ENCODE peak calls at places on chromosomes 1 and 21, in nine cellular contexts. J is stimulated activated CD4-positive, alpha-beta T cell treated with anti-CD3 and anti-CD28 coated beads, Interleukin-15, amount 100 ng/mL, for 1 hour; Q is glutamatergic neuron; V is Panc1; H is stimulated activated naive CD4-positive, alpha-beta T cell; T is NCI-H226; F is stimulated activated CD8-positive, alpha-beta memory T cell treated with anti-CD3 and anti-CD28 coated beads, Interleukin-4, amount 100 ng/mL, for 48 hours; L is Calu3; W is caudate nucleus. M is an unnamed sample.

GRCh38 chr1:165490175-165490574 is 45.2 kb upstream of the RXRG start:
- DNase-seq in J (no peak), Q (no peak), V (no peak), H (no peak), T (no peak), F (no peak), L (no peak), W (no peak), M (no peak)

GRCh38 chr1:205515781-205516253 is 11.3 kb downstream of the CDK18 start:
- DNase-seq in J (no peak), Q (no peak), V (no peak), H (no peak), T (no peak), F (no peak), L (no peak), W (no peak), M (no peak)

GRCh38 chr21:33302055-33302454 is 22.7 kb upstream of the IFNAR1 start:
- DNase-seq in J (no peak), Q (no peak), V (no peak), H (no peak), T (peak; percentile 18), F (no peak), L (no peak), W (no peak), M (no peak)

GRCh38 chr1:31574749-31575372 is 1.5 kb upstream of the TINAGL1 start:
- DNase-seq in J (no peak), Q (no peak), V (no peak), H (no peak), T (no peak), F (peak; percentile 14), L (no peak), W (no peak), M (peak; percentile 93)

GRCh38 chr1:85888961-85889360 is 180.7 kb upstream of the ZNHIT6 start:
- DNase-seq in J (no peak), Q (no peak), V (no peak), H (no peak), T (no peak), F (no peak), L (no peak), W (no peak), M (no peak)

GRCh38 chr1:101587749-101588148 is 350.9 kb downstream of the S1PR1 start:
- DNase-seq in J (no peak), Q (no peak), V (no peak), H (no peak), T (peak; percentile 14), F (no peak), L (peak; percentile 54), W (no peak), M (no peak)

GRCh38 chr1:178870944-178871343 is at the start of gene ANGPTL1:
- DNase-seq in J (no peak), Q (no peak), V (no peak), H (no peak), T (no peak), F (no peak), L (no peak), W (no peak), M (no peak)

GRCh38 chr1:19204665-19205266 is 5.3 kb downstream of the UBR4 start:
- DNase-seq in J (no peak), Q (no peak), V (no peak), H (no peak), T (no peak), F (no peak), L (no peak), W (no peak), M (no peak)

GRCh38 chr1:23244362-23244761 is 27.1 kb upstream of the HTR1D start:
- DNase-seq in J (no peak), Q (no peak), V (no peak), H (no peak), T (no peak), F (no peak), L (no peak), W (no peak), M (no peak)

GRCh38 chr1:224430511-224431113 is 4.0 kb downstream of the WDR26 start:
- DNase-seq in J (no peak), Q (no peak), V (no peak), H (peak; percentile 16), T (peak; percentile 39), F (no peak), L (peak; percentile 44), W (no peak), M (peak; percentile 50)

GRCh38 chr1:234553241-234554156 is 56.5 kb downstream of the IRF2BP2 start:
- DNase-seq in J (no peak), Q (no peak), V (no peak), H (no peak), T (peak; percentile 91), F (peak; percentile 19), L (no peak), W (no peak), M (no peak)

GRCh38 chr1:9793291-9793690 is 30.5 kb downstream of the CLSTN1 start:
- DNase-seq in J (no peak), Q (no peak), V (no peak), H (no peak), T (no peak), F (no peak), L (no peak), W (no peak), M (no peak)

GRCh38 chr1:23282967-23283366 is 61.1 kb downstream of the HNRNPR start:
- DNase-seq in J (no peak), Q (no peak), V (no peak), H (no peak), T (peak; percentile 47), F (no peak), L (no peak), W (no peak), M (peak; percentile 33)

GRCh38 chr1:7044471-7044805 is 259.2 kb downstream of the CAMTA1 start:
- DNase-seq in J (no peak), Q (no peak), V (no peak), H (no peak), T (no peak), F (no peak), L (no peak), W (no peak), M (no peak)

GRCh38 chr1:201633811-201634210 is 94.9 kb downstream of the NAV1 start:
- DNase-seq in J (no peak), Q (no peak), V (no peak), H (no peak), T (no peak), F (no peak), L (no peak), W (no peak), M (no peak)

GRCh38 chr1:71490432-71490831 is 409.6 kb upstream of the ZRANB2 start:
- DNase-seq in J (no peak), Q (no peak), V (no peak), H (no peak), T (peak; percentile 77), F (no peak), L (no peak), W (no peak), M (peak; percentile 38)

GRCh38 chr1:222171005-222171404 is 376.9 kb downstream of the HHIPL2 start:
- DNase-seq in J (no peak), Q (no peak), V (peak; percentile 10), H (no peak), T (no peak), F (no peak), L (peak; percentile 16), W (no peak), M (peak; percentile 35)

GRCh38 chr1:210407207-210407886 is 78.6 kb downstream of the HHAT start:
- DNase-seq in J (peak; percentile 75), Q (peak; percentile 86), V (peak; percentile 52), H (peak; percentile 50), T (peak; percentile 3), F (peak; percentile 90), L (peak; percentile 70), W (peak; percentile 39), M (peak; percentile 60)

GRCh38 chr1:31387612-31388011 is 14.7 kb upstream of the FABP3 start:
- DNase-seq in J (no peak), Q (no peak), V (no peak), H (no peak), T (peak; percentile 43), F (no peak), L (no peak), W (no peak), M (no peak)

GRCh38 chr1:16170283-16170673 is 14.4 kb upstream of the EPHA2 start:
- DNase-seq in J (no peak), Q (no peak), V (no peak), H (no peak), T (no peak), F (no peak), L (no peak), W (no peak), M (no peak)

GRCh38 chr1:77031101-77031662 is 163.9 kb downstream of the ST6GALNAC5 start:
- DNase-seq in J (no peak), Q (no peak), V (peak; percentile 18), H (no peak), T (peak; percentile 65), F (no peak), L (no peak), W (no peak), M (peak; percentile 57)

GRCh38 chr21:38293113-38293512 is 36.3 kb downstream of the KCNJ15 start:
- DNase-seq in J (no peak), Q (no peak), V (no peak), H (no peak), T (no peak), F (no peak), L (no peak), W (no peak), M (no peak)

GRCh38 chr1:11708554-11709350 is 17.2 kb downstream of the DRAXIN start:
- DNase-seq in J (no peak), Q (no peak), V (no peak), H (no peak), T (no peak), F (no peak), L (no peak), W (no peak), M (no peak)

GRCh38 chr1:161988413-161988812 is 35.3 kb downstream of the OLFML2B start:
- DNase-seq in J (no peak), Q (no peak), V (no peak), H (no peak), T (no peak), F (no peak), L (no peak), W (no peak), M (no peak)

GRCh38 chr1:109979489-109980091 is 5.0 kb upstream of the AHCYL1 start:
- DNase-seq in J (no peak), Q (no peak), V (peak; percentile 52), H (no peak), T (peak; percentile 83), F (no peak), L (no peak), W (no peak), M (no peak)

GRCh38 chr1:225651872-225652725 is 824 bp downstream of the ENAH start:
- DNase-seq in J (no peak), Q (peak; percentile 43), V (no peak), H (no peak), T (no peak), F (no peak), L (peak; percentile 44), W (no peak), M (peak; percentile 27)

GRCh38 chr1:204065174-204065985 is 7.5 kb upstream of the SOX13 start:
- DNase-seq in J (no peak), Q (no peak), V (no peak), H (no peak), T (no peak), F (no peak), L (peak; percentile 56), W (peak; percentile 83), M (no peak)

GRCh38 chr1:228156941-228157351 is 7.2 kb downstream of the GJC2 start:
- DNase-seq in J (no peak), Q (no peak), V (no peak), H (no peak), T (no peak), F (no peak), L (no peak), W (no peak), M (no peak)

GRCh38 chr21:42081931-42082381 is 10.8 kb downstream of the UMODL1 start:
- DNase-seq in J (no peak), Q (no peak), V (no peak), H (no peak), T (no peak), F (no peak), L (no peak), W (no peak), M (no peak)

GRCh38 chr1:14945132-14946010 is 208.2 kb upstream of the TMEM51 start:
- DNase-seq in J (no peak), Q (peak; percentile 71), V (no peak), H (no peak), T (peak; percentile 49), F (no peak), L (no peak), W (peak; percentile 35), M (peak; percentile 56)

GRCh38 chr1:5493708-5494390 is 498.4 kb downstream of the NPHP4 start:
- DNase-seq in J (no peak), Q (no peak), V (no peak), H (no peak), T (no peak), F (no peak), L (no peak), W (no peak), M (no peak)